ENCODE peak calls at places on chromosome 12, in four cellular contexts. G, O, M and T are unnamed samples.

GRCh38 chr12:28497889-28498411 is 307.7 kb downstream of the CCDC91 start:
- DNase-seq in G (no peak), O (no peak), M (no peak), T (no peak)

GRCh38 chr12:40232602-40233001 is 7.8 kb downstream of the LRRK2 start:
- DNase-seq in G (no peak), O (no peak), M (no peak), T (no peak)

GRCh38 chr12:24921251-24922038 is 27.5 kb downstream of the BCAT1 start:
- DNase-seq in G (no peak), O (peak; percentile 22), M (no peak), T (no peak)

GRCh38 chr12:93058280-93058679 is 129.2 kb upstream of the EEA1 start:
- DNase-seq in G (no peak), O (no peak), M (no peak), T (no peak)

GRCh38 chr12:34395056-34396005 is 373.0 kb downstream of the ALG10 start:
- DNase-seq in G (peak; percentile 1), O (no peak), M (peak; percentile 3), T (peak; percentile 7)

GRCh38 chr12:57147641-57147944 is 174 bp upstream of the LRP1-AS start:
- DNase-seq in G (no peak), O (peak; percentile 44), M (no peak), T (no peak)

GRCh38 chr12:50980545-50980944 is 28.2 kb downstream of the HIGD1C start:
- DNase-seq in G (no peak), O (peak; percentile 88), M (no peak), T (no peak)

GRCh38 chr12:108616941-108617858 is 16.5 kb downstream of the SELPLG start:
- DNase-seq in G (no peak), O (no peak), M (no peak), T (no peak)

GRCh38 chr12:24360907-24361306 is 411.4 kb upstream of the SOX5 start:
- DNase-seq in G (no peak), O (peak; percentile 58), M (no peak), T (no peak)

GRCh38 chr12:124771462-124772361 is 92.0 kb downstream of the SCARB1 start:
- DNase-seq in G (peak; percentile 94), O (peak; percentile 52), M (peak; percentile 85), T (peak; percentile 93)

GRCh38 chr12:2119266-2119665 is 66.5 kb downstream of the CACNA1C start:
- DNase-seq in G (no peak), O (no peak), M (no peak), T (no peak)

GRCh38 chr12:49950310-49951251 is at the start of gene AQP2:
- DNase-seq in G (no peak), O (no peak), M (no peak), T (peak; percentile 64)

GRCh38 chr12:132284618-132285310 is 44.6 kb downstream of the GALNT9 start:
- DNase-seq in G (no peak), O (no peak), M (no peak), T (no peak)

GRCh38 chr12:124520258-124520657 is 47.2 kb downstream of the NCOR2 start:
- DNase-seq in G (no peak), O (peak; percentile 34), M (no peak), T (no peak)

DNA sequence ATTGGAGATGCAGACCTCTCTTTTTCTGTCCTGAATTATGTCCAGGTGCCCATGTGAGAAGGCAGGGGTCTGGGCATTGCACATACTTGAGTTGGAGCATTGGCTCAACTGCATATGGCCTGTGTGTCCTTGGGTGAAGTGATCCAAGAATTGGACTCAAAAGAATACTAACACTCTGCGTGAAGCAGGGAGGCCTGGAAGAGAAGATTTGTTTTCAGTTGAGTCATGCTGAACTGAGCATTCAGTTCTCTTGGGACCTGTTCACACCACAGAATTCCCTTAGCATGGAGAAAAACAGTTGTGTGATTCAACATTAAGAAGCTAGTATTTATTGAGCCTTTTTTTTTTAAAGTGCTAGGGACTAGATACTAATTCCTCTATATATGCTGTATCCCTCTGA is 164.7 kb upstream of the TBX3 start:
- DNase-seq in G (no peak), O (no peak), M (no peak), T (no peak)
- TF ChIP-seq FOXJ3 in G (no peak), O (no peak), M (no peak), T (no peak)

DNA sequence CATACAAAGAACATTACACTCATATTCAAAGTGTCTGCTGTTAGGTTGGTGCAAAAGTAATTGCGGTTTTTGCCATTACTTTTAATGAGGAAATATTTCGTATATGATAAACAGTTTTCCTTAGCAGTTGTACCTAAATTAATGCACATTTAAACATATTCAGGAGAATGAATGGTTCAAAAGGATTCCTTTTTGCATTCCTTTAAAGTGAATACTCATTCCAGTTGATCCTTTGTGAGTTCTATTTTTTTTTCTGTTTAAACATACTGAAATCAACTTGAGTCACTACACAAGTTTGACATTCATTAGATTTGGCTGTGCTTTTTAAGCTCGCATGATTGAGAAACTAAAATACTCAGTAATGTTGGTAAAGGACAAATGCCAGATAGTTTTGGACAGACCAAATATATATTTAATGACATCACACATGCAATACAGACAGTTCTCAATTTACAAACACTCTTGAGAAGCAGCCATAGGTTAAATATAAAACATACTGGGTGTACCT is 13.8 kb upstream of the SLC38A2 start:
- DNase-seq in G (no peak), O (peak; percentile 94), M (no peak), T (no peak)
- TF ChIP-seq FOXJ3 in G (no peak), O (no peak), M (no peak), T (no peak)

GRCh38 chr12:96197503-96198272 is 3.5 kb downstream of the ELK3 start:
- DNase-seq in G (no peak), O (no peak), M (no peak), T (no peak)
- TF ChIP-seq FOXJ3 in G (no peak), O (no peak), M (no peak), T (no peak)

DNA sequence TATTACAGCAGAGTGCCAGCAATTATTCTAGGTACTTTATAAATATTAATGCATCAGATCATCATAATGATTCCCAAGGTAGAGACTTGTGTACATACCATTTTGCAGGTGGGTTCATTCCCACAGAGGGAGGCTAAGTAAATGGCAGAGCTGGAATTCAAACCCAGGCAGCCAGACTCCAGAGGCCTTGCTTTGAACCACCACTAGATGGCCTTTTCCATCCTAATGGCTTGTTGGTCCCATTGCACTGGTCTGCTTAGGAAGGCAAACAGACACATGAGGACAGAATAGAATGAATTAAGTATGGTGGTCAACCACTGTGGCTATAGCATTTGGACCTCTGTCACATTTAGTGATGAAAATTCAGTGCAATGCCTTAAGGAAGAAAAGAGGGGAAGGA is 158.7 kb downstream of the METTL25 start:
- DNase-seq in G (peak; percentile 33), O (peak; percentile 17), M (no peak), T (peak; percentile 1)
- TF ChIP-seq FOXJ3 in G (no peak), O (no peak), M (no peak), T (no peak)